ENCODE peak calls at places on chromosomes 3 and 15, in ten cellular contexts. One of them, this sample, is unnamed.

GRCh38 chr3:61407397-61407796 is 154.0 kb upstream of the PTPRG start:
- DNase-seq in lung: no peak
- DNase-seq in left lung: no peak
- DNase-seq in spleen: no peak
- DNase-seq in CD8-positive, alpha-beta T cell: no peak
- DNase-seq in CD4-positive, CD25-positive, alpha-beta regulatory T cell: no peak
- DNase-seq in right lobe of liver: no peak
- DNase-seq in naive thymus-derived CD4-positive, alpha-beta T cell: no peak
- DNase-seq in psoas muscle: no peak
- DNase-seq in effector memory CD4-positive, alpha-beta T cell: no peak
- DNase-seq in this sample: no peak

GRCh38 chr15:91853501-91853967 is at the start of gene SLCO3A1:
- DNase-seq in effector memory CD4-positive, alpha-beta T cell: peak; percentile 71
- DNase-seq in psoas muscle: peak; percentile 87
- DNase-seq in naive thymus-derived CD4-positive, alpha-beta T cell: peak; percentile 71
- DNase-seq in CD4-positive, CD25-positive, alpha-beta regulatory T cell: peak; percentile 75
- DNase-seq in CD8-positive, alpha-beta T cell: peak; percentile 69
- DNase-seq in right lobe of liver: peak; percentile 76
- DNase-seq in lung: peak; percentile 78
- DNase-seq in spleen: no peak
- DNase-seq in left lung: peak; percentile 96
- DNase-seq in this sample: peak; percentile 90

GRCh38 chr15:74134387-74135027 is 4.1 kb downstream of the ISLR2 start:
- DNase-seq in left lung: peak; percentile 85
- DNase-seq in spleen: no peak
- DNase-seq in naive thymus-derived CD4-positive, alpha-beta T cell: no peak
- DNase-seq in effector memory CD4-positive, alpha-beta T cell: no peak
- DNase-seq in lung: no peak
- DNase-seq in CD8-positive, alpha-beta T cell: no peak
- DNase-seq in CD4-positive, CD25-positive, alpha-beta regulatory T cell: no peak
- DNase-seq in psoas muscle: peak; percentile 78
- DNase-seq in right lobe of liver: peak; percentile 79
- DNase-seq in this sample: no peak

GRCh38 chr3:98525494-98525893 is 2.8 kb upstream of the CLDND1 start:
- DNase-seq in left lung: no peak
- DNase-seq in lung: no peak
- DNase-seq in effector memory CD4-positive, alpha-beta T cell: no peak
- DNase-seq in right lobe of liver: no peak
- DNase-seq in psoas muscle: no peak
- DNase-seq in spleen: no peak
- DNase-seq in CD4-positive, CD25-positive, alpha-beta regulatory T cell: peak; percentile 66
- DNase-seq in naive thymus-derived CD4-positive, alpha-beta T cell: no peak
- DNase-seq in CD8-positive, alpha-beta T cell: no peak
- DNase-seq in this sample: no peak

GRCh38 chr3:27681249-27681748 is 40.8 kb downstream of the EOMES start:
- DNase-seq in right lobe of liver: no peak
- DNase-seq in lung: no peak
- DNase-seq in CD4-positive, CD25-positive, alpha-beta regulatory T cell: peak; percentile 83
- DNase-seq in effector memory CD4-positive, alpha-beta T cell: no peak
- DNase-seq in spleen: no peak
- DNase-seq in left lung: no peak
- DNase-seq in naive thymus-derived CD4-positive, alpha-beta T cell: no peak
- DNase-seq in CD8-positive, alpha-beta T cell: no peak
- DNase-seq in psoas muscle: no peak
- DNase-seq in this sample: no peak

GRCh38 chr15:69880616-69881309 is 217.0 kb downstream of the TLE3 start:
- DNase-seq in spleen: peak; percentile 0
- DNase-seq in CD4-positive, CD25-positive, alpha-beta regulatory T cell: no peak
- DNase-seq in right lobe of liver: no peak
- DNase-seq in left lung: no peak
- DNase-seq in psoas muscle: no peak
- DNase-seq in effector memory CD4-positive, alpha-beta T cell: no peak
- DNase-seq in CD8-positive, alpha-beta T cell: no peak
- DNase-seq in naive thymus-derived CD4-positive, alpha-beta T cell: no peak
- DNase-seq in lung: no peak
- DNase-seq in this sample: no peak

GRCh38 chr3:179398574-179399249 is 51.2 kb downstream of the MFN1 start:
- DNase-seq in psoas muscle: no peak
- DNase-seq in CD4-positive, CD25-positive, alpha-beta regulatory T cell: no peak
- DNase-seq in spleen: no peak
- DNase-seq in left lung: no peak
- DNase-seq in CD8-positive, alpha-beta T cell: no peak
- DNase-seq in naive thymus-derived CD4-positive, alpha-beta T cell: no peak
- DNase-seq in effector memory CD4-positive, alpha-beta T cell: no peak
- DNase-seq in right lobe of liver: no peak
- DNase-seq in lung: no peak
- DNase-seq in this sample: no peak

GRCh38 chr15:88131937-88132336 is 124.6 kb downstream of the NTRK3 start:
- DNase-seq in effector memory CD4-positive, alpha-beta T cell: no peak
- DNase-seq in CD8-positive, alpha-beta T cell: no peak
- DNase-seq in lung: no peak
- DNase-seq in left lung: no peak
- DNase-seq in right lobe of liver: no peak
- DNase-seq in CD4-positive, CD25-positive, alpha-beta regulatory T cell: no peak
- DNase-seq in spleen: no peak
- DNase-seq in psoas muscle: no peak
- DNase-seq in naive thymus-derived CD4-positive, alpha-beta T cell: no peak
- DNase-seq in this sample: no peak

GRCh38 chr3:15610083-15610482 is 8.5 kb downstream of the BTD start:
- DNase-seq in left lung: no peak
- DNase-seq in spleen: no peak
- DNase-seq in psoas muscle: peak; percentile 90
- DNase-seq in CD8-positive, alpha-beta T cell: no peak
- DNase-seq in effector memory CD4-positive, alpha-beta T cell: no peak
- DNase-seq in right lobe of liver: peak; percentile 83
- DNase-seq in CD4-positive, CD25-positive, alpha-beta regulatory T cell: no peak
- DNase-seq in naive thymus-derived CD4-positive, alpha-beta T cell: no peak
- DNase-seq in lung: peak; percentile 51
- DNase-seq in this sample: no peak

DNA sequence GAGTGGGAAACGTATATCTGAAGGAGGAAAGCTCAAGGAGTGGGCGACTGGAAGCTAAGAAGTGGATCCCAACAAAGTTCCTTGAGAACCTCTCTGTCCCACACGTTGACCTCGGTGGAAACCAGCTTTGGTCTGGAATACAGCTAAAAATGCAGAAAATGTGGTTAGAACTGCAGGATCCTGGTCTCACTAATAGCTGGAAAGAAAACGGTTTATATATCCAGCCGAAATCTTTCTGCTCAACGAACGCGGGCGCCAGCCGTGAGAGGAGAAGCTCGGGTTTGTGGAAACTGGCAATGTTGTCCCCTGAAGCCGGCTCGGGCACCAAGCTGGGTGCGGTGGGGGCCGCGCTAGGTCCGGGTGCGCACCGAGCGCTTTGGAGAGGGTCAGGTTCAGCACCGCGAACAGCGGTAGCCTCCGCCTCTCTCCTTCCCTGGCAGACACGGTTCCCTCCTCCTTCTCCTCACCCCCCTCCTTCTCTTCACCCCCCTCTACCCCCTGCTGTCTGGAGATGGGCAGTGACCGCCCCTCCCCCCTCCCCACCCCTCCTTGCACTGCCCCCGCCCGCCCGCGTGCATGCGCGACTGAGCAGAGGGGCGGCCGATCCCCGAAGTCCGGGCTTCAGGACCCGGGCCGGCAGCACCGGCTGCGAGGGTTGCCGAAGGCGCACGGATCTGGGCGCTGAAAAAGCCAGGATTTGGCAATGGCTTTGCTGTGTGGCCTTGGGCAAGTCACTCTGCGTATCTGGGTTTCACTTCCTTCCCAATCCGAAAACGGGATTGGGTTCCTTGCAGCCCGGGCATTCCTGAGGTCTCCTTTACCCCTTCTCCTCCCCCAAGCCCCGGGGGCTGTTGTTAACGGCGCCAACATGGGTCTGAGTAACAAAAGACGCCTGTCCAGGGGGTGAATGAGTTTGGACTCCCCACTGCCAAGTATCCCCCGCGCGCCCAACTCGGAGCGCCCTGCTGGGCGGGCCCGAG is at the start of gene SKOR1:
- DNase-seq in CD8-positive, alpha-beta T cell: no peak
- DNase-seq in CD4-positive, CD25-positive, alpha-beta regulatory T cell: no peak
- DNase-seq in effector memory CD4-positive, alpha-beta T cell: no peak
- DNase-seq in spleen: peak; percentile 64
- DNase-seq in lung: no peak
- DNase-seq in naive thymus-derived CD4-positive, alpha-beta T cell: no peak
- DNase-seq in psoas muscle: peak; percentile 46
- DNase-seq in right lobe of liver: no peak
- DNase-seq in left lung: peak; percentile 74
- DNase-seq in this sample: no peak
- H3K27me3 ChIP-seq in CD8-positive, alpha-beta T cell: peaks cover 61% of the 10 kb centered on the region
- H3K27me3 ChIP-seq in CD4-positive, CD25-positive, alpha-beta regulatory T cell: peaks cover 9% of the 10 kb centered on the region
- H3K27me3 ChIP-seq in effector memory CD4-positive, alpha-beta T cell: peaks cover 94% of the 10 kb centered on the region
- H3K27me3 ChIP-seq in spleen: peaks cover 38% of the 10 kb centered on the region
- H3K27me3 ChIP-seq in lung: peaks cover 47% of the 10 kb centered on the region
- H3K27me3 ChIP-seq in naive thymus-derived CD4-positive, alpha-beta T cell: peaks cover 30% of the 10 kb centered on the region
- H3K27me3 ChIP-seq in psoas muscle: no peaks in the 10 kb centered on the region
- H3K27me3 ChIP-seq in right lobe of liver: peaks cover 30% of the 10 kb centered on the region
- H3K27me3 ChIP-seq in left lung: peaks cover 99% of the 10 kb centered on the region
- H3K27me3 ChIP-seq in this sample: peaks cover 73% of the 10 kb centered on the region

GRCh38 chr15:40500584-40501330 is 30.0 kb downstream of the CHST14 start:
- DNase-seq in effector memory CD4-positive, alpha-beta T cell: no peak
- DNase-seq in spleen: no peak
- DNase-seq in lung: no peak
- DNase-seq in left lung: no peak
- DNase-seq in psoas muscle: no peak
- DNase-seq in naive thymus-derived CD4-positive, alpha-beta T cell: no peak
- DNase-seq in right lobe of liver: no peak
- DNase-seq in CD8-positive, alpha-beta T cell: no peak
- DNase-seq in CD4-positive, CD25-positive, alpha-beta regulatory T cell: no peak
- DNase-seq in this sample: no peak
- H3K4me3 ChIP-seq in effector memory CD4-positive, alpha-beta T cell: no peak overlapping the region
- H3K4me3 ChIP-seq in spleen: no peak overlapping the region
- H3K4me3 ChIP-seq in lung: no peak overlapping the region
- H3K4me3 ChIP-seq in left lung: no peak overlapping the region
- H3K4me3 ChIP-seq in psoas muscle: no peak overlapping the region
- H3K4me3 ChIP-seq in naive thymus-derived CD4-positive, alpha-beta T cell: no peak overlapping the region
- H3K4me3 ChIP-seq in right lobe of liver: no peak overlapping the region
- H3K4me3 ChIP-seq in CD8-positive, alpha-beta T cell: no peak overlapping the region
- H3K4me3 ChIP-seq in CD4-positive, CD25-positive, alpha-beta regulatory T cell: no peak overlapping the region
- H3K4me3 ChIP-seq in this sample: no peak overlapping the region

DNA sequence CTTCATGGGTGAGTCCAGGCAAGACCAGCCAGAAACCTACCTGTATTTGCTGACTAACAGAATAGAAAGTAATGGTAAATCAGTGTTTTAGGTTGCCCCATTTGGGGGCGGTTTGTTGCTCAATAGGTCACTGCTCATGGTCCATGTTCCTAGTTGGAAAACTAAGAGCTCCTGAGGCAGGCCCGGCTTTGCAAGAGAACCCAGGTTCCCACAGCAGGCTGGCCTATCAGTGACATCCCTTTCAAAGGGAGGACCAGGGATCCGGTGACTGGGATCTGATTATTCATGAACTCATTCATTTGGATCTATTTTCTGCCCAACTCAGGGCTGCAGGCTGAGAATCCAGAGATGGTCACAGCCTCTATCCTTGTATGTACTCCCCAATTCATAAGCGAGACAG is 163.9 kb downstream of the WNT7A start:
- DNase-seq in psoas muscle: no peak
- DNase-seq in spleen: peak; percentile 31
- DNase-seq in CD4-positive, CD25-positive, alpha-beta regulatory T cell: no peak
- DNase-seq in CD8-positive, alpha-beta T cell: no peak
- DNase-seq in effector memory CD4-positive, alpha-beta T cell: no peak
- DNase-seq in lung: peak; percentile 13
- DNase-seq in naive thymus-derived CD4-positive, alpha-beta T cell: no peak
- DNase-seq in left lung: no peak
- DNase-seq in right lobe of liver: no peak
- DNase-seq in this sample: no peak
- H3K27me3 ChIP-seq in psoas muscle: no peaks in the 10 kb centered on the region
- H3K27me3 ChIP-seq in spleen: no peaks in the 10 kb centered on the region
- H3K27me3 ChIP-seq in CD4-positive, CD25-positive, alpha-beta regulatory T cell: no peaks in the 10 kb centered on the region
- H3K27me3 ChIP-seq in CD8-positive, alpha-beta T cell: no peaks in the 10 kb centered on the region
- H3K27me3 ChIP-seq in effector memory CD4-positive, alpha-beta T cell: no peaks in the 10 kb centered on the region
- H3K27me3 ChIP-seq in lung: no peaks in the 10 kb centered on the region
- H3K27me3 ChIP-seq in naive thymus-derived CD4-positive, alpha-beta T cell: no peaks in the 10 kb centered on the region
- H3K27me3 ChIP-seq in left lung: no peaks in the 10 kb centered on the region
- H3K27me3 ChIP-seq in right lobe of liver: no peaks in the 10 kb centered on the region
- H3K27me3 ChIP-seq in this sample: no peaks in the 10 kb centered on the region

GRCh38 chr3:48556796-48557626 is at the start of gene PFKFB4:
- DNase-seq in left lung: peak; percentile 100
- DNase-seq in CD8-positive, alpha-beta T cell: peak; percentile 99
- DNase-seq in lung: peak; percentile 99
- DNase-seq in right lobe of liver: peak; percentile 99
- DNase-seq in psoas muscle: peak; percentile 100
- DNase-seq in CD4-positive, CD25-positive, alpha-beta regulatory T cell: peak; percentile 100
- DNase-seq in naive thymus-derived CD4-positive, alpha-beta T cell: peak; percentile 97
- DNase-seq in effector memory CD4-positive, alpha-beta T cell: peak; percentile 99
- DNase-seq in spleen: peak; percentile 99
- DNase-seq in this sample: peak; percentile 99

GRCh38 chr3:48555949-48556795 is 431 bp downstream of the PFKFB4 start:
- DNase-seq in left lung: no peak
- DNase-seq in naive thymus-derived CD4-positive, alpha-beta T cell: no peak
- DNase-seq in spleen: no peak
- DNase-seq in psoas muscle: no peak
- DNase-seq in effector memory CD4-positive, alpha-beta T cell: no peak
- DNase-seq in right lobe of liver: no peak
- DNase-seq in CD8-positive, alpha-beta T cell: no peak
- DNase-seq in CD4-positive, CD25-positive, alpha-beta regulatory T cell: no peak
- DNase-seq in lung: no peak
- DNase-seq in this sample: no peak

GRCh38 chr3:48552111-48552911 is 4.3 kb downstream of the PFKFB4 start:
- DNase-seq in CD4-positive, CD25-positive, alpha-beta regulatory T cell: no peak
- DNase-seq in left lung: peak; percentile 39
- DNase-seq in spleen: peak; percentile 64
- DNase-seq in naive thymus-derived CD4-positive, alpha-beta T cell: no peak
- DNase-seq in effector memory CD4-positive, alpha-beta T cell: no peak
- DNase-seq in psoas muscle: no peak
- DNase-seq in CD8-positive, alpha-beta T cell: no peak
- DNase-seq in right lobe of liver: no peak
- DNase-seq in lung: no peak
- DNase-seq in this sample: no peak

GRCh38 chr3:48553886-48554845 is 2.4 kb downstream of the PFKFB4 start:
- DNase-seq in psoas muscle: no peak
- DNase-seq in CD4-positive, CD25-positive, alpha-beta regulatory T cell: no peak
- DNase-seq in CD8-positive, alpha-beta T cell: no peak
- DNase-seq in naive thymus-derived CD4-positive, alpha-beta T cell: no peak
- DNase-seq in spleen: peak; percentile 52
- DNase-seq in lung: no peak
- DNase-seq in right lobe of liver: no peak
- DNase-seq in left lung: peak; percentile 11
- DNase-seq in effector memory CD4-positive, alpha-beta T cell: no peak
- DNase-seq in this sample: no peak

DNA sequence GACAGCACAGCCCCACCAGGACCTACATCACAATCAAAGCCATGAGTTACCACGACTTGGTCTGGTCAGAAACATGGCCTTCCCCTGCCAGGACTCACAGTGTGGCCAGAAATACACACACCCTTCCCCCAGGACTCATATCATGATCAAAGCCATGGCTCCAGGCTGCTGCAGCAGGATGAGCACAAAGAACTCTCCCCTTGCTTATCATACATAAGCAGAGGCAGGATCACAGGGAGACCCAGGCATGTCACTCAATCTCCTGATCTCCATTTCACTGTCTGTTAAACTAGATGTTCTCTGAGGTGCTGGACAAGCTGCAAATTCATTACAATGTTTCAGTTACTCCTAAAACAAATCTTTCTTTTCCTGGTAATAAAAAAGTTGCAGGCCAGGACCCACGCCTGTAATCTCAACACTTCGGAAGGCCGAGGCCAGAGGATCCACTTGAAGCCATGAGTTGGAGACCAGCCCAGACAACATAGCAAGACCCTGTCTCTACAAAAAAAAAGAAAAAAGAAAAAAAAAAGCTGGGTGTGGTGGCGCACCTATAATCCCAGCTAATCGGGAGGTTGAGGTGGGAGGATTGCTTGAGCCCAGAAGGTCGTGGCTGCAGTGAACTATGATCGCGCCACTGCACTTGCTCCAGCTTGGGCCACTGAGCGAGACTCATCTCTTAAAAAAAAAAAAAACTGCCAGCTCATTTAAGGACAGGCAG is 1.2 kb downstream of the PFKFB4 start:
- DNase-seq in psoas muscle: no peak
- DNase-seq in spleen: peak; percentile 65
- DNase-seq in CD8-positive, alpha-beta T cell: no peak
- DNase-seq in right lobe of liver: no peak
- DNase-seq in effector memory CD4-positive, alpha-beta T cell: no peak
- DNase-seq in lung: no peak
- DNase-seq in naive thymus-derived CD4-positive, alpha-beta T cell: no peak
- DNase-seq in left lung: peak; percentile 5
- DNase-seq in CD4-positive, CD25-positive, alpha-beta regulatory T cell: no peak
- DNase-seq in this sample: no peak
- H3K4me3 ChIP-seq in psoas muscle: no peak overlapping the region
- H3K4me3 ChIP-seq in spleen: peak overlapping the region; percentile 54
- H3K4me3 ChIP-seq in CD8-positive, alpha-beta T cell: no peak overlapping the region
- H3K4me3 ChIP-seq in right lobe of liver: no peak overlapping the region
- H3K4me3 ChIP-seq in effector memory CD4-positive, alpha-beta T cell: no peak overlapping the region
- H3K4me3 ChIP-seq in lung: no peak overlapping the region
- H3K4me3 ChIP-seq in naive thymus-derived CD4-positive, alpha-beta T cell: no peak overlapping the region
- H3K4me3 ChIP-seq in left lung: no peak overlapping the region
- H3K4me3 ChIP-seq in CD4-positive, CD25-positive, alpha-beta regulatory T cell: no peak overlapping the region
- H3K4me3 ChIP-seq in this sample: peak overlapping the region; percentile 83

This sample was measured in ascending aorta.